ENCODE peak calls at places on chromosomes 1 and 21, in eight cellular contexts. J is GM23248; E is HuH-7.5; T is NCI-H2029 treated with DMSO at 0.1 percent for 48 hours; Y is amygdala; R is GM20000; L is NAMALWA; H is stimulated activated CD8-positive, alpha-beta memory T cell treated with anti-CD3 and anti-CD28 coated beads, Interleukin-4, amount 100 ng/mL, for 1 hour. O is an unnamed sample.

GRCh38 chr1:210070531-210070930 is 132.5 kb downstream of the SYT14 start:
- DNase-seq in T (no peak), L (no peak), J (no peak), Y (no peak), H (no peak), E (no peak), R (no peak), O (no peak)

GRCh38 chr1:40102896-40103295 is 5.8 kb upstream of the PPT1 start:
- DNase-seq in J (no peak), H (no peak), R (no peak), Y (no peak), E (no peak), L (no peak), T (no peak), O (no peak)

GRCh38 chr1:77060000-77060399 is 159.2 kb downstream of the PIGK start:
- DNase-seq in R (no peak), T (no peak), Y (no peak), H (no peak), J (no peak), E (no peak), L (no peak), O (no peak)

GRCh38 chr1:74726063-74726462 is 6.8 kb downstream of the CRYZ start:
- DNase-seq in J (no peak), Y (no peak), T (no peak), R (no peak), L (no peak), H (no peak), E (no peak), O (no peak)

GRCh38 chr1:24085546-24085945 is 26.4 kb downstream of the MYOM3 start:
- DNase-seq in R (no peak), H (no peak), E (no peak), Y (no peak), J (peak), L (no peak), T (no peak), O (no peak)

GRCh38 chr1:112337028-112337531 is 58.9 kb upstream of the CTTNBP2NL start:
- DNase-seq in Y (no peak), H (no peak), L (peak), E (peak), R (peak), J (peak), T (no peak), O (no peak)

GRCh38 chr1:3790501-3790923 is 5.8 kb downstream of the LRRC47 start:
- DNase-seq in E (no peak), Y (no peak), H (no peak), T (no peak), J (no peak), R (no peak), L (no peak), O (no peak)

GRCh38 chr1:46342084-46342656 is 1.6 kb downstream of the NSUN4 start:
- DNase-seq in Y (no peak), R (peak), L (peak), H (no peak), E (no peak), T (no peak), J (peak), O (no peak)

GRCh38 chr21:41709166-41709565 is 57.7 kb downstream of the RIPK4 start:
- DNase-seq in R (no peak), T (no peak), J (no peak), H (no peak), Y (no peak), L (no peak), E (no peak), O (no peak)

GRCh38 chr1:157137051-157137772 is 983 bp downstream of the ETV3 start:
- DNase-seq in L (peak), H (no peak), R (peak), E (no peak), Y (no peak), J (peak), T (no peak), O (no peak)

GRCh38 chr1:8083739-8084484 is 57.8 kb upstream of the ERRFI1 start:
- DNase-seq in R (no peak), E (no peak), H (no peak), T (no peak), J (peak), L (no peak), Y (no peak), O (no peak)

GRCh38 chr1:183480971-183481431 is 8.7 kb downstream of the SMG7 start:
- DNase-seq in J (peak), E (no peak), L (peak), Y (no peak), H (no peak), T (no peak), R (peak), O (no peak)

GRCh38 chr1:36913523-36914060 is 120.7 kb downstream of the GRIK3 start:
- DNase-seq in J (no peak), Y (no peak), E (no peak), H (no peak), T (no peak), R (no peak), L (no peak), O (no peak)

GRCh38 chr1:157448666-157449065 is 103.6 kb downstream of the FCRL5 start:
- DNase-seq in E (no peak), J (no peak), H (no peak), L (no peak), T (no peak), R (no peak), Y (no peak), O (no peak)

GRCh38 chr1:3169621-3170356 is 100.8 kb downstream of the PRDM16 start:
- DNase-seq in J (no peak), Y (no peak), L (peak), R (no peak), H (no peak), E (no peak), T (no peak), O (no peak)

GRCh38 chr21:14603202-14603601 is 57.1 kb upstream of the SAMSN1 start:
- DNase-seq in T (no peak), L (no peak), E (no peak), J (peak), H (no peak), Y (no peak), R (no peak), O (no peak)

GRCh38 chr1:225691377-225691776 is 38.5 kb upstream of the ENAH start:
- DNase-seq in H (no peak), L (no peak), T (peak), J (peak), Y (no peak), E (peak), R (no peak), O (no peak)

GRCh38 chr1:86769065-86769464 is 64.7 kb downstream of the SH3GLB1 start:
- DNase-seq in R (no peak), E (no peak), Y (no peak), J (no peak), L (no peak), H (no peak), T (no peak), O (no peak)

GRCh38 chr1:76300556-76300955 is 226.0 kb downstream of the ST6GALNAC3 start:
- DNase-seq in E (no peak), Y (no peak), T (no peak), L (no peak), H (no peak), J (no peak), R (no peak), O (no peak)

GRCh38 chr1:145877923-145878486 is 7.7 kb downstream of the ANKRD35 start:
- DNase-seq in H (no peak), Y (no peak), R (no peak), J (no peak), E (no peak), L (no peak), T (no peak), O (no peak)

GRCh38 chr1:18907021-18907913 is 4.9 kb upstream of the ALDH4A1 start:
- DNase-seq in R (peak), J (peak), Y (peak), H (peak), T (peak), E (peak), L (peak), O (no peak)

GRCh38 chr1:81805537-81806431 is 5.0 kb downstream of the ADGRL2 start:
- DNase-seq in H (no peak), T (no peak), J (no peak), L (no peak), E (no peak), Y (no peak), R (no peak), O (no peak)

GRCh38 chr1:216119600-216119999 is 303.6 kb downstream of the USH2A start:
- DNase-seq in T (no peak), E (peak), J (peak), Y (no peak), L (peak), R (peak), H (no peak), O (no peak)

GRCh38 chr1:230794431-230794830 is 47.2 kb downstream of the CAPN9 start:
- DNase-seq in L (no peak), R (no peak), H (no peak), E (no peak), J (peak), T (no peak), Y (no peak), O (no peak)